ENCODE peak calls at places on chromosomes 6 and 20, in ten cellular contexts. W is PC-9, B is cardiac fibroblast, N is ovary, U is H1, J is heart right ventricle, L is astrocyte of the spinal cord, Z is kidney epithelial cell, D is IMR-90, C is Panc1. M is an unnamed sample.

GRCh38 chr6:56789879-56790278 is 147.2 kb upstream of the DST start:
- DNase-seq in W (no peak), B (no peak), N (no peak), U (no peak), J (no peak), L (no peak), Z (no peak), D (no peak), C (no peak), M (peak)

GRCh38 chr20:62288535-62289105 is 14.2 kb upstream of the ADRM1 start:
- DNase-seq in W (no peak), B (no peak), N (no peak), U (no peak), J (no peak), L (no peak), Z (no peak), D (no peak), C (no peak), M (no peak)

GRCh38 chr20:1150218-1150617 is 31.8 kb downstream of the PSMF1 start:
- DNase-seq in W (no peak), B (peak), N (no peak), U (no peak), J (no peak), L (no peak), Z (no peak), D (peak), C (peak), M (peak)

GRCh38 chr20:6122873-6123649 is at the start of gene FERMT1:
- DNase-seq in W (peak), B (peak), N (peak), U (peak), J (peak), L (peak), Z (peak), D (peak), C (no peak), M (peak)

GRCh38 chr6:160348552-160349441 is 619 bp downstream of the SLC22A3 start:
- DNase-seq in W (no peak), B (peak), N (peak), U (peak), J (peak), L (peak), Z (no peak), D (no peak), C (no peak), M (peak)

GRCh38 chr6:7052441-7052936 is 55.3 kb upstream of the RREB1 start:
- DNase-seq in W (peak), B (peak), N (peak), U (peak), J (peak), L (peak), Z (peak), D (peak), C (no peak), M (peak)

GRCh38 chr20:45796336-45797070 is 4.7 kb downstream of the DNTTIP1 start:
- DNase-seq in W (no peak), B (no peak), N (no peak), U (no peak), J (no peak), L (no peak), Z (no peak), D (no peak), C (no peak), M (no peak)

GRCh38 chr20:58233881-58234528 is 5.6 kb upstream of the ANKRD60 start:
- DNase-seq in W (peak), B (no peak), N (peak), U (peak), J (peak), L (no peak), Z (no peak), D (no peak), C (no peak), M (no peak)

GRCh38 chr6:107118976-107119375 is 3.7 kb upstream of the BEND3 start:
- DNase-seq in W (no peak), B (no peak), N (no peak), U (no peak), J (no peak), L (no peak), Z (no peak), D (no peak), C (no peak), M (peak)

GRCh38 chr6:158042245-158042798 is 60.7 kb downstream of the SYNJ2 start:
- DNase-seq in W (peak), B (peak), N (peak), U (no peak), J (peak), L (peak), Z (peak), D (peak), C (no peak), M (peak)

GRCh38 chr20:59120491-59120890 is 43.1 kb upstream of the ZNF831 start:
- DNase-seq in W (no peak), B (no peak), N (no peak), U (no peak), J (no peak), L (no peak), Z (no peak), D (no peak), C (no peak), M (no peak)

GRCh38 chr20:63215101-63216040 is 560 bp downstream of the YTHDF1 start:
- DNase-seq in W (peak), B (peak), N (no peak), U (no peak), J (no peak), L (peak), Z (no peak), D (peak), C (no peak), M (peak)

GRCh38 chr6:120774275-120774674 is 560.0 kb downstream of the TBC1D32 start:
- DNase-seq in W (no peak), B (peak), N (no peak), U (no peak), J (no peak), L (peak), Z (peak), D (no peak), C (no peak), M (peak)

GRCh38 chr20:35887393-35888064 is 66.8 kb downstream of the SCAND1 start:
- DNase-seq in W (no peak), B (no peak), N (no peak), U (no peak), J (no peak), L (no peak), Z (no peak), D (no peak), C (no peak), M (no peak)

GRCh38 chr6:3309391-3310050 is 50.8 kb downstream of the PSMG4 start:
- DNase-seq in W (no peak), B (no peak), N (no peak), U (no peak), J (no peak), L (no peak), Z (no peak), D (no peak), C (no peak), M (no peak)

GRCh38 chr6:25452027-25452426 is 172.9 kb downstream of the CARMIL1 start:
- DNase-seq in W (no peak), B (no peak), N (no peak), U (no peak), J (no peak), L (no peak), Z (no peak), D (no peak), C (no peak), M (no peak)

GRCh38 chr6:10112871-10113584 is 301.8 kb downstream of the TFAP2A start:
- DNase-seq in W (no peak), B (no peak), N (no peak), U (peak), J (no peak), L (no peak), Z (no peak), D (no peak), C (no peak), M (no peak)

GRCh38 chr6:75930954-75931689 is 141.3 kb downstream of the IMPG1 start:
- DNase-seq in W (no peak), B (no peak), N (no peak), U (no peak), J (no peak), L (no peak), Z (peak), D (peak), C (no peak), M (no peak)

GRCh38 chr20:51752343-51752951 is 15.7 kb downstream of the ATP9A start:
- DNase-seq in W (no peak), B (peak), N (no peak), U (no peak), J (no peak), L (peak), Z (no peak), D (peak), C (peak), M (peak)

GRCh38 chr6:134750669-134751068 is 199.2 kb downstream of the ALDH8A1 start:
- DNase-seq in W (no peak), B (peak), N (no peak), U (no peak), J (no peak), L (peak), Z (no peak), D (peak), C (no peak), M (no peak)

GRCh38 chr6:35485402-35485877 is 11.4 kb downstream of the TEAD3 start:
- DNase-seq in W (peak), B (peak), N (peak), U (peak), J (peak), L (no peak), Z (no peak), D (no peak), C (no peak), M (peak)

GRCh38 chr6:144064831-144065668 is 30.3 kb downstream of the SF3B5 start:
- DNase-seq in W (no peak), B (no peak), N (no peak), U (no peak), J (no peak), L (no peak), Z (no peak), D (no peak), C (no peak), M (no peak)

GRCh38 chr6:35522660-35523658 is 10.3 kb upstream of the TULP1 start:
- DNase-seq in W (peak), B (peak), N (peak), U (peak), J (peak), L (peak), Z (no peak), D (peak), C (peak), M (peak)

GRCh38 chr6:163263998-163264661 is 150.4 kb upstream of the QKI start:
- DNase-seq in W (no peak), B (no peak), N (no peak), U (no peak), J (peak), L (no peak), Z (no peak), D (no peak), C (no peak), M (no peak)

GRCh38 chr20:36726168-36726567 is 19.7 kb downstream of the NDRG3 start:
- DNase-seq in W (no peak), B (no peak), N (no peak), U (no peak), J (no peak), L (no peak), Z (no peak), D (peak), C (no peak), M (peak)

GRCh38 chr6:156783958-156784357 is 6.8 kb downstream of the ARID1B start:
- DNase-seq in W (no peak), B (no peak), N (no peak), U (no peak), J (no peak), L (no peak), Z (no peak), D (no peak), C (no peak), M (no peak)

GRCh38 chr6:129795261-129795660 is 65.9 kb downstream of the TMEM244 start:
- DNase-seq in W (peak), B (no peak), N (no peak), U (no peak), J (no peak), L (peak), Z (peak), D (no peak), C (no peak), M (no peak)

GRCh38 chr6:45148711-45149341 is 179.3 kb upstream of the RUNX2 start:
- DNase-seq in W (no peak), B (peak), N (no peak), U (no peak), J (no peak), L (peak), Z (no peak), D (peak), C (no peak), M (peak)

GRCh38 chr20:57193094-57193493 is 73.3 kb downstream of the BMP7 start:
- DNase-seq in W (no peak), B (no peak), N (no peak), U (no peak), J (no peak), L (no peak), Z (no peak), D (no peak), C (no peak), M (no peak)

GRCh38 chr6:16486661-16487060 is 248.3 kb downstream of the GMPR start:
- DNase-seq in W (no peak), B (no peak), N (no peak), U (no peak), J (no peak), L (no peak), Z (no peak), D (no peak), C (no peak), M (no peak)

GRCh38 chr20:63756648-63756991 is 17.0 kb downstream of the SLC2A4RG start:
- DNase-seq in W (no peak), B (no peak), N (no peak), U (no peak), J (no peak), L (no peak), Z (no peak), D (no peak), C (no peak), M (no peak)

GRCh38 chr6:25006565-25007001 is 70.8 kb upstream of the RIPOR2 start:
- DNase-seq in W (peak), B (peak), N (no peak), U (no peak), J (no peak), L (peak), Z (no peak), D (no peak), C (no peak), M (peak)

GRCh38 chr6:130622142-130622541 is 205.1 kb upstream of the SMLR1 start:
- DNase-seq in W (no peak), B (no peak), N (no peak), U (no peak), J (no peak), L (no peak), Z (no peak), D (peak), C (no peak), M (no peak)

GRCh38 chr6:116190550-116190949 is 63.3 kb downstream of the TSPYL4 start:
- DNase-seq in W (no peak), B (peak), N (no peak), U (no peak), J (no peak), L (peak), Z (peak), D (peak), C (no peak), M (no peak)

GRCh38 chr6:115514656-115515055 is 546.0 kb downstream of the FRK start:
- DNase-seq in W (no peak), B (peak), N (no peak), U (no peak), J (no peak), L (peak), Z (no peak), D (peak), C (no peak), M (peak)

GRCh38 chr6:90765491-90765890 is 178.6 kb upstream of the MAP3K7 start:
- DNase-seq in W (no peak), B (no peak), N (no peak), U (no peak), J (no peak), L (no peak), Z (no peak), D (no peak), C (no peak), M (peak)

GRCh38 chr6:90764001-90764400 is 177.1 kb upstream of the MAP3K7 start:
- DNase-seq in W (no peak), B (no peak), N (no peak), U (no peak), J (no peak), L (no peak), Z (no peak), D (peak), C (no peak), M (peak)

GRCh38 chr6:90770778-90771177 is 183.9 kb upstream of the MAP3K7 start:
- DNase-seq in W (no peak), B (no peak), N (no peak), U (no peak), J (no peak), L (no peak), Z (no peak), D (no peak), C (no peak), M (no peak)

GRCh38 chr6:90765895-90766294 is 179.0 kb upstream of the MAP3K7 start:
- DNase-seq in W (no peak), B (no peak), N (no peak), U (no peak), J (no peak), L (no peak), Z (no peak), D (no peak), C (no peak), M (peak)
- TF ChIP-seq CTCF in W (no peak), B (no peak), N (no peak), U (no peak), J (no peak), L (no peak), Z (no peak), D (no peak), C (no peak), M (no peak)

GRCh38 chr6:46271107-46271506 is 100.3 kb upstream of the ENPP5 start:
- DNase-seq in W (no peak), B (no peak), N (no peak), U (no peak), J (no peak), L (no peak), Z (no peak), D (no peak), C (no peak), M (no peak)

GRCh38 chr6:46267515-46267914 is 96.7 kb upstream of the ENPP5 start:
- DNase-seq in W (no peak), B (no peak), N (no peak), U (no peak), J (no peak), L (no peak), Z (no peak), D (no peak), C (no peak), M (no peak)

GRCh38 chr6:46265373-46265772 is 94.6 kb upstream of the ENPP5 start:
- DNase-seq in W (no peak), B (no peak), N (no peak), U (no peak), J (no peak), L (no peak), Z (no peak), D (no peak), C (no peak), M (no peak)

GRCh38 chr6:46271728-46272127 is 100.9 kb upstream of the ENPP5 start:
- DNase-seq in W (no peak), B (no peak), N (no peak), U (no peak), J (no peak), L (no peak), Z (no peak), D (no peak), C (no peak), M (no peak)

GRCh38 chr6:46269447-46270229 is 98.9 kb upstream of the ENPP5 start:
- DNase-seq in W (no peak), B (peak), N (peak), U (no peak), J (peak), L (no peak), Z (no peak), D (no peak), C (no peak), M (no peak)
- H3K4me3 ChIP-seq in W (no peak), B (no peak), N (no peak), U (no peak), J (no peak), L (no peak), Z (no peak), D (no peak), C (no peak), M (no peak)

GRCh38 chr20:40970218-40970617 is 58.4 kb upstream of the TOP1 start:
- DNase-seq in W (no peak), B (no peak), N (no peak), U (peak), J (no peak), L (no peak), Z (no peak), D (no peak), C (no peak), M (no peak)
- TF ChIP-seq CTCF in W (no peak), B (peak), N (no peak), U (no peak), J (no peak), L (no peak), Z (no peak), D (peak), C (peak), M (peak)

GRCh38 chr6:125753937-125754259 is 4.5 kb downstream of the HEY2 start:
- DNase-seq in W (no peak), B (no peak), N (no peak), U (no peak), J (no peak), L (no peak), Z (no peak), D (no peak), C (no peak), M (no peak)

GRCh38 chr6:125753218-125753936 is 3.9 kb downstream of the HEY2 start:
- DNase-seq in W (no peak), B (peak), N (no peak), U (no peak), J (no peak), L (peak), Z (no peak), D (peak), C (no peak), M (peak)

GRCh38 chr6:125751334-125751916 is 2.0 kb downstream of the HEY2 start:
- DNase-seq in W (no peak), B (no peak), N (no peak), U (no peak), J (no peak), L (no peak), Z (no peak), D (no peak), C (no peak), M (no peak)

GRCh38 chr6:125750692-125751333 is 1.4 kb downstream of the HEY2 start:
- DNase-seq in W (no peak), B (no peak), N (no peak), U (no peak), J (no peak), L (no peak), Z (no peak), D (no peak), C (no peak), M (no peak)

DNA sequence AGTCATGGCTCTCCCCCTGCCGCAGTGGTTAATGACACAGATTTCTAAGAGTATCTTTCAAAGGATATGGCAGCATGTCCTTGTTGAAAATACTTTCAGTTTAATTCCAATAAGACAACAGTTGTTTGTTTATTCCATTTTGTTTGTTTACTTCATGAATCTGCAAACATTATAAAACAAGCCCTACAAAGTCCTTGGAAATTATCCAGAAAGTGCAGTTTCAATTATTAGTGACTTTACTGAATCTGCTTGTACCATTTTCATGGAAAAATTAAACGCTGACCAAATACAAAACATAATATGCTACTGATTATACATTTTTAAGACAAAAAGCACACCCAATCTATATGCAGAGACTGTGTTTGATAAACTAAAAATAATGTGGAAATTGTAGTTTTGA is 3.3 kb downstream of the HEY2 start:
- DNase-seq in W (no peak), B (no peak), N (no peak), U (no peak), J (no peak), L (no peak), Z (no peak), D (no peak), C (no peak), M (no peak)
- H3K4me3 ChIP-seq in W (no peak), B (no peak), N (no peak), U (peak), J (peak), L (no peak), Z (no peak), D (no peak), C (no peak), M (no peak)

GRCh38 chr6:77021232-77021631 is 442.1 kb downstream of the HTR1B start:
- DNase-seq in W (no peak), B (no peak), N (no peak), U (no peak), J (no peak), L (no peak), Z (no peak), D (no peak), C (no peak), M (peak)
- TF ChIP-seq CTCF in W (no peak), B (no peak), N (no peak), U (no peak), J (no peak), L (no peak), Z (no peak), D (no peak), C (no peak), M (no peak)

GRCh38 chr6:84772428-84773132 is 8.2 kb upstream of the TBX18 start:
- DNase-seq in W (no peak), B (peak), N (no peak), U (peak), J (peak), L (peak), Z (no peak), D (no peak), C (no peak), M (no peak)
- H3K4me3 ChIP-seq in W (no peak), B (peak), N (no peak), U (peak), J (peak), L (peak), Z (no peak), D (no peak), C (no peak), M (no peak)

GRCh38 chr6:100370265-100370664 is 94.5 kb downstream of the SIM1 start:
- DNase-seq in W (no peak), B (no peak), N (no peak), U (no peak), J (no peak), L (no peak), Z (no peak), D (no peak), C (no peak), M (no peak)
- TF ChIP-seq CTCF in W (no peak), B (peak), N (no peak), U (no peak), J (no peak), L (peak), Z (peak), D (peak), C (peak), M (no peak)